ENCODE peak calls at places on chromosome 14, in six cellular contexts. Q, P, Y, U, G and L are unnamed samples.

GRCh38 chr14:51889851-51890250 is 29.4 kb downstream of the GNG2 start:
- DNase-seq in Q (no peak), P (no peak), Y (peak), U (peak), G (no peak), L (no peak)

GRCh38 chr14:101707285-101707842 is 54.1 kb upstream of the PPP2R5C start:
- DNase-seq in Q (peak), P (peak), Y (peak), U (peak), G (no peak), L (no peak)

GRCh38 chr14:29236848-29237247 is 470.3 kb downstream of the FOXG1 start:
- DNase-seq in Q (no peak), P (peak), Y (peak), U (no peak), G (no peak), L (no peak)

GRCh38 chr14:50964683-50965390 is 20.6 kb upstream of the PYGL start:
- DNase-seq in Q (no peak), P (peak), Y (peak), U (no peak), G (no peak), L (peak)

GRCh38 chr14:61764342-61765122 is 2.3 kb downstream of the SNAPC1 start:
- DNase-seq in Q (no peak), P (no peak), Y (no peak), U (no peak), G (no peak), L (no peak)

GRCh38 chr14:21268612-21269251 is 510 bp downstream of the HNRNPC start:
- DNase-seq in Q (peak), P (no peak), Y (peak), U (no peak), G (peak), L (no peak)

GRCh38 chr14:98953544-98954346 is 318.3 kb downstream of the BCL11B start:
- DNase-seq in Q (no peak), P (peak), Y (peak), U (no peak), G (peak), L (peak)

GRCh38 chr14:54487771-54488170 is 1.0 kb downstream of the GMFB start:
- DNase-seq in Q (peak), P (peak), Y (peak), U (no peak), G (no peak), L (no peak)

GRCh38 chr14:58662759-58663158 is 25.0 kb downstream of the DACT1 start:
- DNase-seq in Q (no peak), P (no peak), Y (no peak), U (no peak), G (no peak), L (no peak)

GRCh38 chr14:105528197-105528858 is 1.9 kb downstream of the TMEM121 start:
- DNase-seq in Q (peak), P (peak), Y (peak), U (no peak), G (peak), L (peak)

GRCh38 chr14:58765843-58766242 is 128.1 kb downstream of the DACT1 start:
- DNase-seq in Q (no peak), P (no peak), Y (no peak), U (no peak), G (no peak), L (no peak)

GRCh38 chr14:41532255-41532654 is 74.4 kb upstream of the LRFN5 start:
- DNase-seq in Q (no peak), P (no peak), Y (no peak), U (no peak), G (no peak), L (no peak)

GRCh38 chr14:95125951-95126350 is 31.4 kb downstream of the DICER1 start:
- DNase-seq in Q (no peak), P (no peak), Y (no peak), U (no peak), G (no peak), L (no peak)

GRCh38 chr14:99150236-99150635 is 121.8 kb downstream of the BCL11B start:
- DNase-seq in Q (no peak), P (no peak), Y (no peak), U (no peak), G (no peak), L (no peak)

GRCh38 chr14:77529963-77530362 is 31.3 kb upstream of the ISM2 start:
- DNase-seq in Q (no peak), P (no peak), Y (no peak), U (no peak), G (no peak), L (no peak)